ENCODE peak calls at places on chromosomes 4 and X, in eight cellular contexts. C is stimulated activated CD4-positive, alpha-beta T cell treated with anti-CD3 and anti-CD28 coated beads, TNF-alpha, amount 100 ng/mL, for 4 hours; M is activated naive CD4-positive, alpha-beta T cell; O is AG10803; U is activated T-cell treated with anti-CD3 and anti-CD28 coated beads, Interleukin-2, amount 50 U/mL, for 24 hours; A is left lung; I is stimulated activated CD8-positive, alpha-beta memory T cell treated with anti-CD3 and anti-CD28 coated beads, Interleukin-12 subunit alpha, Interleukin-12 subunit beta, amount 100 ng/mL, for 1 hour; D is osteocyte. Q is an unnamed sample.

GRCh38 chr4:87865960-87866598 is 33.3 kb downstream of the MEPE start:
- DNase-seq in I (no peak), D (no peak), A (no peak), M (no peak), C (no peak), U (no peak), O (peak; percentile 48), Q (no peak)

GRCh38 chr4:181854142-181854541 is 389.1 kb upstream of the TENM3 start:
- DNase-seq in D (no peak), O (no peak), I (no peak), M (no peak), C (no peak), A (no peak), U (no peak), Q (no peak)

GRCh38 chrX:27728291-27728690 is 79.5 kb upstream of the MAGEB10 start:
- DNase-seq in D (no peak), C (no peak), I (no peak), O (no peak), A (no peak), U (no peak), M (no peak), Q (no peak)

GRCh38 chr4:40003986-40004385 is 26.3 kb upstream of the PDS5A start:
- DNase-seq in A (no peak), M (no peak), U (no peak), D (no peak), I (no peak), C (no peak), O (peak; percentile 35), Q (no peak)

GRCh38 chr4:98081961-98082360 is 61.3 kb downstream of the STPG2 start:
- DNase-seq in O (no peak), A (no peak), D (no peak), M (no peak), I (no peak), U (no peak), C (no peak), Q (no peak)

GRCh38 chr4:6272863-6273660 is 3.4 kb downstream of the WFS1 start:
- DNase-seq in M (no peak), I (no peak), A (peak; percentile 50), D (no peak), C (no peak), U (no peak), O (peak; percentile 74), Q (no peak)

GRCh38 chr4:179415016-179415841 is 1973.0 kb upstream of the AGA start:
- DNase-seq in D (no peak), C (no peak), I (no peak), O (no peak), U (no peak), M (no peak), A (no peak), Q (no peak)

GRCh38 chr4:180665994-180666818 is 1577.0 kb upstream of the TENM3 start:
- DNase-seq in C (no peak), M (no peak), D (no peak), I (no peak), A (no peak), O (peak; percentile 31), U (no peak), Q (no peak)

GRCh38 chrX:2650037-2650436 is 41.1 kb upstream of the CD99 start:
- DNase-seq in I (no peak), C (no peak), A (no peak), D (no peak), O (no peak), U (no peak), M (no peak), Q (no peak)

GRCh38 chrX:39261446-39262147 is 460.3 kb downstream of the MID1IP1 start:
- DNase-seq in M (no peak), A (no peak), U (no peak), C (no peak), I (no peak), O (peak; percentile 67), D (no peak), Q (no peak)